ENCODE peak calls at places on chromosomes 5 and 9, in four cellular contexts. W, Z, A and E are unnamed samples.

GRCh38 chr5:139611703-139612584 is 36.2 kb upstream of the CXXC5 start:
- DNase-seq in W (no peak), Z (no peak), A (no peak), E (no peak)

GRCh38 chr5:63573402-63573801 is 388.8 kb downstream of the HTR1A start:
- DNase-seq in W (no peak), Z (no peak), A (no peak), E (no peak)

GRCh38 chr5:127909078-127909477 is 174.5 kb upstream of the SLC12A2 start:
- DNase-seq in W (no peak), Z (no peak), A (peak; percentile 22), E (no peak)

GRCh38 chr5:10046681-10047080 is 203.0 kb downstream of the ATPSCKMT start:
- DNase-seq in W (no peak), Z (no peak), A (no peak), E (no peak)

GRCh38 chr9:95515272-95516113 is 1.3 kb downstream of the PTCH1 start:
- DNase-seq in W (no peak), Z (no peak), A (peak; percentile 54), E (no peak)

GRCh38 chr5:170755679-170756456 is 27.7 kb upstream of the GABRP start:
- DNase-seq in W (no peak), Z (peak; percentile 76), A (no peak), E (no peak)

GRCh38 chr5:8906303-8906967 is 639.4 kb downstream of the SEMA5A start:
- DNase-seq in W (no peak), Z (no peak), A (no peak), E (no peak)

GRCh38 chr5:34570721-34571379 is 85.3 kb upstream of the RAI14 start:
- DNase-seq in W (no peak), Z (no peak), A (no peak), E (no peak)

GRCh38 chr9:32292611-32293010 is 91.8 kb upstream of the ACO1 start:
- DNase-seq in W (no peak), Z (no peak), A (no peak), E (no peak)

GRCh38 chr5:135708481-135708880 is 126.0 kb upstream of the SLC25A48 start:
- DNase-seq in W (no peak), Z (no peak), A (no peak), E (no peak)

GRCh38 chr5:160165137-160166068 is 46.2 kb upstream of the PWWP2A start:
- DNase-seq in W (peak; percentile 91), Z (no peak), A (no peak), E (no peak)

DNA sequence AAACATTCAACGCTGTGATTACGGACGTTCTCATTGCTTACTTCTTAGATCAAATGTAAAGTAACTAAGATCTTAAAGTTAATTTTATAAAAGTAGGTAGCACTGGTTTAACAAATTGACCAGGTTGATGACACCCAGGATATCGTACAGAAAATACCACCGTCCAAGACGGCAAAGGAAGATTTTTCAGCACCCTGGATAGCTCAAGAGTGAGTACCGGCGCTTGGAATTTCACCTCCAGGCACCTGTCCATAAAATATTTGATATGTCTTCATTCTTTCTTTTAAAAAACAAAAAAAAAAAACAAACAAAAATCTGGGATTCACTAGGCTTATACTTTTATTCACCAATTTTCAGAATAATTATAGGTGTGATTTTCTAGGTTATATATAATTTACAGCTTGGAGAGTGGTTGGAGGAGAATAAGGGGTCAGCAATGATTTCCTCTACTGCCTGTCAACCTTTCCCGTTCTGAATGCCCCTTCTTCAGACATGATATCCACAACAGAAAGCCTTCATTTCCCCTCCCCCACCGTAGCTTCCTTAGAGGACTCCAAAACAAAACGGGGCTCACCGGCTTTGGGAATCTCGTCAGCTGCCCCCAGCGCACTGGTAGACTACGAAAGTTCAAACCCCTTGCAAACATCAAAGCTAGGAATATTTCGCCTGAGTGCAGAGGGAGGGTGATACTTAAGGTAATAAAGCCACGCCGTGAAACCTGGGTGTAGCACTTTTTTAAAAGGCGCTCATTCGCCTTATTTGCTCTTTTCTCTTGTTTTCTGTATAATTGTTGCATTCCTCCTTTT is 2.7 kb downstream of the OTP start:
- DNase-seq in W (no peak), Z (no peak), A (no peak), E (no peak)
- H3K27me3 ChIP-seq in W (peaks cover 27% of the 10 kb centered on the region), Z (peaks cover 50% of the 10 kb centered on the region), A (peaks cover 98% of the 10 kb centered on the region), E (peaks cover 77% of the 10 kb centered on the region)

DNA sequence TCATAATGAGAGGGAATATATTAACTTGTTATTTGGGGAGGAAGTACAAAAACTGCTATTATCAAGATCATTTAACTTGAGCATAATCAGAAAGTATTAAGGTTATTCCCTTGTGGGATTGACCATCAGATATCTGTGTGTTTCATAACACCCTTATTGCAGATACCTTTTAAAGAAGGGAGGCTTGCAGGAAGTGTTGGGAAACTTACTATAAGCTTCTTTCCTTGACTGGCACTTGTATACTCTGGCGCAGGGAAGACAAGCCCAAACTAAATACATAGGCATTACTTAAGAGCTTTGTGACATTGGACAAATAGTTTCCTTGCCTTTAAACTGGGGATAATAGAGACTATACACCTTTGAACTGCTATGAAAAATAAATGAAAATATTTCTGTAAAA is 50.9 kb downstream of the PIK3R1 start:
- DNase-seq in W (no peak), Z (no peak), A (no peak), E (no peak)
- H3K4me1 ChIP-seq in W (peaks cover 14% of the 10 kb centered on the region), Z (peaks cover 17% of the 10 kb centered on the region), A (peaks cover 93% of the 10 kb centered on the region), E (peaks cover 83% of the 10 kb centered on the region)

GRCh38 chr5:129945779-129946270 is 41.6 kb downstream of the CHSY3 start:
- DNase-seq in W (no peak), Z (no peak), A (no peak), E (no peak)

DNA sequence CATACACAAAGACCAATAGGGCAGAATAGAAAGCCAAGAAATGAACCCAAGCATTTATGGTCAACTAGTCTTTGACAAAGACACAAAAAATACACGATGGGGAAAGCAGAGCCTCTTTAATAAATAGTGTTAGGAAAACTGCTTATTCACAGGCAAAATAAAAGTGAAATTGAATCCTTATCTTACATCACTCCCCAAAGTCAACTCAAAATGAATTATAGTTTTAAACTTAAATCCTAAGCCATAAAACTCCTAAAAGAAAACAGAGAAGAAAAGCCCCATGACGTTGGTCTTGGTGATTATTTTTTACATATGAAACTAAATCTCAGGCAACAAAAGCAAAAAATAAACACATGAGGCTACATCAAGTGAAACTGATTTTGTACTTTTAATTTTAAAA is 46.8 kb downstream of the CHSY3 start:
- DNase-seq in W (no peak), Z (no peak), A (no peak), E (no peak)
- H3K27ac ChIP-seq in W (no peak overlapping the region), Z (no peak overlapping the region), A (no peak overlapping the region), E (no peak overlapping the region)

DNA sequence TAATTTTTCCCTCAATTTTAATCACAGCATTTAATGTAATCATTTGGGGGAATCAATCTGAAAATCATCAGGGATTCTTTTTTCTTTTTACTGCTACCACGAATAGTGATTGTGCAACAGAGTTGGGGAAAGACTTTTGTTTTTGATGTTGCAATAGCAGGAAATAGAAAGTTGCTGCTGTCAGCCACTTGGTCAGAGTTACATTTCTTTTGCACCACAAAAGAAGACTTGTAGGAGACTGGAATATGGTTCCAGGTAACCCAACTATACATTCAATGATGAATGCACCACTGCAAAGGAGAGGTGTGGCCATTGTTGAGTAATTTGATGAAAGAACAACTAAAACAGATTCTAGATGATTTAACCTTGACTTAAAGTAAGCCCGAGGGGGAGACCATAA is 46.3 kb upstream of the PALM2AKAP2 start:
- DNase-seq in W (no peak), Z (no peak), A (no peak), E (no peak)
- H3K27me3 ChIP-seq in W (no peaks in the 10 kb centered on the region), Z (no peaks in the 10 kb centered on the region), A (no peaks in the 10 kb centered on the region), E (no peaks in the 10 kb centered on the region)

GRCh38 chr9:73230257-73230656 is 78.6 kb downstream of the ANXA1 start:
- DNase-seq in W (no peak), Z (no peak), A (no peak), E (no peak)

GRCh38 chr9:73231203-73231602 is 79.5 kb downstream of the ANXA1 start:
- DNase-seq in W (no peak), Z (no peak), A (no peak), E (no peak)

GRCh38 chr9:73237140-73237539 is 85.5 kb downstream of the ANXA1 start:
- DNase-seq in W (no peak), Z (no peak), A (no peak), E (no peak)

GRCh38 chr9:73229543-73229942 is 77.9 kb downstream of the ANXA1 start:
- DNase-seq in W (no peak), Z (no peak), A (no peak), E (no peak)

GRCh38 chr9:73233359-73233758 is 81.7 kb downstream of the ANXA1 start:
- DNase-seq in W (no peak), Z (no peak), A (no peak), E (no peak)
- H3K4me1 ChIP-seq in W (no peaks in the 10 kb centered on the region), Z (no peaks in the 10 kb centered on the region), A (no peaks in the 10 kb centered on the region), E (no peaks in the 10 kb centered on the region)

GRCh38 chr5:31626156-31626555 is 12.8 kb upstream of the PDZD2 start:
- DNase-seq in W (no peak), Z (peak; percentile 67), A (no peak), E (no peak)
- H3K27ac ChIP-seq in W (no peak overlapping the region), Z (no peak overlapping the region), A (no peak overlapping the region), E (no peak overlapping the region)

GRCh38 chr5:141180313-141180712 is 1.9 kb upstream of the PCDHB16 start:
- DNase-seq in W (no peak), Z (no peak), A (no peak), E (no peak)

GRCh38 chr5:141186897-141187512 is at the start of gene PCDHB9:
- DNase-seq in W (no peak), Z (no peak), A (peak; percentile 57), E (peak; percentile 9)

DNA sequence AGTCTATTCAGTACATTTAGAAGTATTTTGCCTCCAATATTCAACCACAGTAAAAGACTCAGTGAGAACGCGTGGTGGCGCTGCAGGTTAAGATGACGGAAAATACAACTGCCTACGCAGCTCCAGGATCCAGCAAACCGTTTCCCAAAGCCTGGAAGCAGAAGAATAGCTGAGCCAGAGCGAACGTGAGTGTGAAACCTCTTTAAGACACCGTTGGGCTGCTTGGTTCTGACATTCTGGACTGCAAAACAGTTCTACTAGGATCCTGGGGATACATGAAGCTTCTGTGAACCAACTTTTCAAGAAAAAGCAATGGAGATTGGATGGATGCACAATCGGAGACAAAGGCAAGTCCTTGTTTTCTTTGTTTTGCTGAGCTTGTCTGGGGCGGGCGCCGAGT is at the start of gene PCDHB16:
- DNase-seq in W (peak; percentile 39), Z (no peak), A (no peak), E (no peak)
- H3K27me3 ChIP-seq in W (no peaks in the 10 kb centered on the region), Z (no peaks in the 10 kb centered on the region), A (no peaks in the 10 kb centered on the region), E (peaks cover 6% of the 10 kb centered on the region)

GRCh38 chr9:121302786-121303185 is 34.8 kb downstream of the GSN start:
- DNase-seq in W (no peak), Z (no peak), A (no peak), E (no peak)

GRCh38 chr9:121305269-121305994 is 37.5 kb downstream of the GSN start:
- DNase-seq in W (peak; percentile 88), Z (no peak), A (no peak), E (no peak)

GRCh38 chr9:121303456-121304451 is 35.8 kb downstream of the GSN start:
- DNase-seq in W (no peak), Z (no peak), A (no peak), E (no peak)

GRCh38 chr9:121302341-121302740 is 34.4 kb downstream of the GSN start:
- DNase-seq in W (no peak), Z (no peak), A (no peak), E (no peak)

GRCh38 chr9:121304707-121305106 is 36.7 kb downstream of the GSN start:
- DNase-seq in W (no peak), Z (no peak), A (no peak), E (no peak)
- H3K4me1 ChIP-seq in W (no peaks in the 10 kb centered on the region), Z (no peaks in the 10 kb centered on the region), A (no peaks in the 10 kb centered on the region), E (peaks cover 6% of the 10 kb centered on the region)